ENCODE peak calls at places on chromosomes 6 and 20, in five cellular contexts. X, K, L, A and E are unnamed samples.

GRCh38 chr6:56480246-56480645 is 162.4 kb downstream of the DST start:
- DNase-seq in K (no peak), X (no peak), L (no peak), A (no peak), E (no peak)

GRCh38 chr6:36677753-36678487 is 594 bp upstream of the CDKN1A start:
- DNase-seq in L (no peak), K (no peak), X (no peak), A (no peak), E (no peak)

GRCh38 chr20:12337601-12338000 is 419.9 kb downstream of the BTBD3 start:
- DNase-seq in L (no peak), X (no peak), A (no peak), K (no peak), E (no peak)

GRCh38 chr20:61387204-61387958 is 135.3 kb downstream of the CDH4 start:
- DNase-seq in K (peak; percentile 67), X (peak; percentile 63), A (no peak), L (peak; percentile 30), E (peak; percentile 59)

GRCh38 chr20:54340206-54340605 is 132.3 kb downstream of the PFDN4 start:
- DNase-seq in K (no peak), L (peak; percentile 34), A (no peak), X (no peak), E (no peak)

GRCh38 chr20:14069796-14070195 is 74.5 kb downstream of the MACROD2 start:
- DNase-seq in L (no peak), K (peak; percentile 81), X (no peak), A (no peak), E (peak; percentile 62)

GRCh38 chr6:15596241-15596896 is 66.5 kb downstream of the DTNBP1 start:
- DNase-seq in L (no peak), X (no peak), K (no peak), A (no peak), E (no peak)

GRCh38 chr6:157054531-157054979 is 268.8 kb downstream of the TMEM242 start:
- DNase-seq in K (no peak), X (no peak), L (no peak), A (no peak), E (no peak)

GRCh38 chr6:122043421-122043820 is 356.0 kb upstream of the HSF2 start:
- DNase-seq in L (peak; percentile 24), A (no peak), K (peak; percentile 34), X (no peak), E (peak; percentile 47)

GRCh38 chr6:157222201-157222981 is 100.9 kb downstream of the TMEM242 start:
- DNase-seq in X (no peak), K (no peak), L (no peak), A (no peak), E (no peak)

GRCh38 chr20:4829494-4830211 is 107.9 kb downstream of the PRND start:
- DNase-seq in A (peak; percentile 54), K (no peak), L (no peak), X (no peak), E (no peak)
- TF ChIP-seq CTCF in A (no peak), K (no peak), L (no peak), X (no peak), E (no peak)

GRCh38 chr6:79812195-79812594 is 135.2 kb downstream of the ELOVL4 start:
- DNase-seq in K (no peak), X (no peak), L (no peak), A (no peak), E (no peak)

GRCh38 chr6:79808846-79809245 is 138.5 kb downstream of the ELOVL4 start:
- DNase-seq in L (peak; percentile 5), K (no peak), A (no peak), X (peak; percentile 4), E (no peak)

GRCh38 chr6:79810153-79810806 is 137.1 kb downstream of the ELOVL4 start:
- DNase-seq in K (peak; percentile 5), L (no peak), X (peak; percentile 2), A (peak; percentile 55), E (no peak)

GRCh38 chr6:79813143-79813542 is 134.2 kb downstream of the ELOVL4 start:
- DNase-seq in X (no peak), A (no peak), K (no peak), L (no peak), E (no peak)

DNA sequence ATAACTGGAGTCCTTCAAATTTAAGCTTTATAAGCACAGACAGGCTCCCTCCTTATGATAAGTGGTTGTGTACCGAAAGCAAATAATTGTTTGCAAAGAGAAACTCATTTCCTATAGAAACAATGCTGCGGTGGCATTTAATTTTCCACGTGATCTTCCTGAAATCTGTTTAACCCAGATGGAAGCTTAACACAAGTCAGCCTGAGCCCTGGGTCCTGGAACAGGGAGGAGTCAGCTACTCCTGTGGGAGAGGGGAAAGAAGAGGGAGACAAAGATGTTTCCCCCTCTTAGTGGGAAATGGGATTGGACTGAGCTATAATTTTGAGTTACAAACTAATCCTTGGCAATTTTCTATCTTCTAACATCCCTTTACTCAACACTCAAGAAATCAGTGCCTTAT is 136.5 kb downstream of the ELOVL4 start:
- DNase-seq in X (no peak), L (no peak), A (no peak), K (no peak), E (no peak)
- H3K4me3 ChIP-seq in X (no peak overlapping the region), L (no peak overlapping the region), A (no peak overlapping the region), K (no peak overlapping the region), E (no peak overlapping the region)

DNA sequence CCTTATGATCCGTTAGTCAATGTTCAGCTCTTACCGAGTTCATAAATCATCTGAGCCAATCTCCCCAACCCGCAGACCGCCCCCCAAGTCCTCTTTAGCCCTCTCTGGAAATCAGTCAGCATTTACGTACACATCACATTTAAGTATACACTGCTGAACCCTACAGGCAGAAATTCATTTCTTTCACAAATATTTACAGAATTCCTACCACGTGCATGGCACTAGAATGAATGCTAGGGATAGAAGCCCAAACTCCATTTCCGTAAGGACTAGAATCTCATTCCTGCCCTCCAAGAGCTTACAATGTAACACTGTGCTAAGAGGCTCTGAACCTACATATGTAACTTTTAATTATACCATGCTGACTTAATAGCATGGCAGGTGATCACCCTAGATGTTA is 1.8 kb downstream of the OSER1 start:
- DNase-seq in K (peak; percentile 51), L (peak; percentile 42), X (peak; percentile 30), A (no peak), E (no peak)
- TF ChIP-seq CTCF in K (no peak), L (no peak), X (peak; percentile 11), A (no peak), E (no peak)

GRCh38 chr6:87803784-87804183 is 101.8 kb upstream of the AKIRIN2 start:
- DNase-seq in L (no peak), K (no peak), X (no peak), A (no peak), E (no peak)

GRCh38 chr6:87794922-87795885 is 93.2 kb upstream of the AKIRIN2 start:
- DNase-seq in A (peak; percentile 53), X (no peak), K (no peak), L (no peak), E (no peak)

GRCh38 chr6:87798393-87799278 is 96.6 kb upstream of the AKIRIN2 start:
- DNase-seq in A (no peak), K (no peak), L (no peak), X (no peak), E (no peak)

GRCh38 chr6:87799651-87800050 is 97.6 kb upstream of the AKIRIN2 start:
- DNase-seq in L (no peak), A (no peak), K (no peak), X (no peak), E (no peak)
- H3K4me3 ChIP-seq in L (no peak overlapping the region), A (no peak overlapping the region), K (no peak overlapping the region), X (no peak overlapping the region), E (no peak overlapping the region)

DNA sequence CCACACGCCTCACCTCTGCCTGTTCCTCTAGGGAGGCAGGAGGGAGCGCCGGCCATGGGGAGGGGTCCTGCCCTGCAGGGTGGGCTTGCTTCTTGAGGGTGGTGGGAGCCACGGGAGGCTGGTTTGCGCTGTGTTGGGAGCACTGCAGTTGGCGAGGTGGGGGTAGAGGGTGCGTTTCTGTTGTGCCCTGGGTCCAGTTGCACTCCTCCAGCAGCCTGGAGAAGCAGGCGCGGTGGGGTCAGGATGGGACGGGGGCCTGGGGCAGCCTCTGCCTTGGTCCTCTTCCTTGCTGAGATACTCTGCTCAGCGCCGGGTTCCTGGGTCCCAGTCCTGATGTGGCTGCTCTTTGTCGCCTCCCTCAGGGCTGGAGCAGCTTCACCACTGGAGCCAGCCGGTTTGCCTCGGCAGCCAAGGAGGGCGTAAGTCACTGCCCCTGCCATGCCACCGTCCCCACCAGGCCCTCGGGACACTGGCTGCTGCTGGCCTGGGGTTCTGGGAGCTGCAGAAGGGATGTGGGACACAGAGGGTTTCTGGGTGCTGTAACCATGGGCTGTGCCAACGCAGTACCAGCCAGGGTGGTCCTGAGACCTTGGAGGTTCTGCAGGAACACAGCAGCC is 8.4 kb downstream of the ARFGAP1 start:
- DNase-seq in L (no peak), K (no peak), A (no peak), X (no peak), E (no peak)
- TF ChIP-seq CTCF in L (peak; percentile 31), K (peak; percentile 23), A (no peak), X (peak; percentile 57), E (peak; percentile 31)

DNA sequence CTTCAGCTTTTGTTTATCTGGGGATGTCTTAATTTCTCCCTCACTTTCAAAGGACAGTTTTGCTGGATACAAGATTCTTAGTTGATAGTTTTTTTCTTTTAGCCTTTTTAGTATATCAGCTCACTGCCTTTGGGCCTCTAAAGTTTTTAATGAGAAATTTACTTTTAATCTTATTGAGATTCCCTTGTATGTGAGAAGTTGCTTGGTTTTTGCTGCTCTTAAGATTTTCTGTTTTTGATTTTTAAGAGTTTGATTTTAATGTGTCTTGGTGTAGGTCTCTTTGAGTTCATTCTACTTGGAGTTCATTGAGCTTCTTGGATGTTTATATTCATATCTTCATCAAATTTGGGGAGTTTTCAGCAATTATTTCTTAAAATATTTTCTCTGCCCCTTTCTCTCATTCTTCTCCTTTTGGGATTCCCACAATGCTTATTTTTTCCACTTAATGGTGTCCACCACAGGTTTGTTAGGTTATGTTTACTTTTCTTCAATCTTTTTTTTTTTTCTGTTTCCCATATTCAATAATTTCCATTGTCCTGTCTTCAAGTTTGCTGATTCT is 19.6 kb upstream of the TGM6 start:
- DNase-seq in X (no peak), L (no peak), A (no peak), K (no peak), E (no peak)
- H3K4me3 ChIP-seq in X (no peak overlapping the region), L (no peak overlapping the region), A (no peak overlapping the region), K (no peak overlapping the region), E (no peak overlapping the region)